ENCODE peak calls at places on chromosomes 3 and 15, in five cellular contexts. T is HFFc6; E is GM13976; A is neural crest cell; W is CD4-positive, alpha-beta T cell. J is an unnamed sample.

GRCh38 chr15:32029409-32029861 is 880 bp upstream of the CHRNA7 start:
- DNase-seq in W (no peak), A (peak; percentile 62), E (no peak), T (no peak), J (no peak)

GRCh38 chr15:62492900-62493299 is 327.8 kb upstream of the C2CD4B start:
- DNase-seq in A (no peak), T (no peak), W (no peak), E (no peak), J (no peak)

GRCh38 chr3:73592154-73592877 is 32.4 kb downstream of the PDZRN3 start:
- DNase-seq in A (no peak), E (no peak), T (no peak), W (no peak), J (no peak)

GRCh38 chr3:47781326-47781684 is 388 bp downstream of the SMARCC1 start:
- DNase-seq in T (no peak), W (peak; percentile 37), A (peak; percentile 54), E (peak; percentile 76), J (peak; percentile 46)

GRCh38 chr3:66527253-66527652 is 26.4 kb upstream of the LRIG1 start:
- DNase-seq in A (no peak), E (no peak), T (no peak), W (no peak), J (no peak)

GRCh38 chr3:56835626-56836025 is 33.9 kb upstream of the ARHGEF3 start:
- DNase-seq in A (no peak), E (no peak), T (peak; percentile 33), W (no peak), J (no peak)

GRCh38 chr15:55496716-55497115 is 11.3 kb downstream of the DNAAF4 start:
- DNase-seq in T (no peak), W (no peak), E (no peak), A (no peak), J (no peak)

GRCh38 chr3:183745300-183746098 is 47.9 kb downstream of the YEATS2 start:
- DNase-seq in A (no peak), W (no peak), T (peak; percentile 3), E (no peak), J (no peak)

GRCh38 chr3:195508185-195508584 is 34.9 kb downstream of the PPP1R2 start:
- DNase-seq in E (no peak), T (no peak), W (no peak), A (no peak), J (no peak)

GRCh38 chr15:38128389-38128788 is 124.2 kb upstream of the SPRED1 start:
- DNase-seq in A (no peak), T (no peak), W (no peak), E (no peak), J (no peak)

GRCh38 chr3:184003187-184003967 is 14.3 kb downstream of the ABCC5 start:
- DNase-seq in W (no peak), A (no peak), T (peak; percentile 70), E (no peak), J (no peak)

GRCh38 chr15:60570936-60571530 is 92.1 kb upstream of the ICE2 start:
- DNase-seq in A (no peak), W (no peak), T (no peak), E (no peak), J (no peak)

GRCh38 chr3:39383190-39383912 is at the start of gene SLC25A38:
- DNase-seq in W (peak; percentile 65), A (peak; percentile 56), T (peak; percentile 78), E (peak; percentile 88), J (peak; percentile 46)

GRCh38 chr3:54159917-54160316 is 37.6 kb downstream of the CACNA2D3 start:
- DNase-seq in T (no peak), A (no peak), W (no peak), E (no peak), J (no peak)

GRCh38 chr3:184727357-184728060 is 15.6 kb upstream of the MAGEF1 start:
- DNase-seq in A (peak; percentile 58), T (peak; percentile 31), W (peak; percentile 12), E (peak; percentile 81), J (peak; percentile 47)

GRCh38 chr3:182309120-182309519 is 484.2 kb upstream of the ATP11B start:
- DNase-seq in A (no peak), T (no peak), E (no peak), W (no peak), J (no peak)

GRCh38 chr3:136955813-136956212 is 2.0 kb upstream of the IL20RB start:
- DNase-seq in E (no peak), W (no peak), A (no peak), T (peak; percentile 89), J (no peak)

GRCh38 chr3:157201648-157202278 is 41.8 kb upstream of the CCNL1 start:
- DNase-seq in W (no peak), E (peak; percentile 63), A (no peak), T (peak; percentile 44), J (no peak)

GRCh38 chr3:169722715-169723114 is 42.1 kb downstream of the TERC start:
- DNase-seq in E (no peak), T (no peak), A (no peak), W (no peak), J (no peak)

GRCh38 chr15:38253448-38253847 is 812 bp downstream of the SPRED1 start:
- DNase-seq in T (peak; percentile 69), A (no peak), E (no peak), W (no peak), J (no peak)

GRCh38 chr3:57654214-57654613 is 38.7 kb downstream of the DENND6A start:
- DNase-seq in A (no peak), E (no peak), T (no peak), W (no peak), J (no peak)

GRCh38 chr3:160413613-160414248 is 14.3 kb downstream of the SMC4 start:
- DNase-seq in A (peak; percentile 63), E (peak; percentile 55), T (peak; percentile 71), W (peak; percentile 41), J (no peak)

GRCh38 chr15:40500584-40501330 is 30.0 kb downstream of the CHST14 start:
- DNase-seq in W (no peak), A (no peak), T (peak; percentile 33), E (no peak), J (no peak)

GRCh38 chr15:74497584-74497983 is 36.6 kb upstream of the UBL7 start:
- DNase-seq in T (no peak), A (no peak), W (no peak), E (no peak), J (no peak)

GRCh38 chr3:149343951-149344350 is 10.5 kb upstream of the TM4SF18 start:
- DNase-seq in A (no peak), T (no peak), E (no peak), W (no peak), J (no peak)

GRCh38 chr3:126308394-126309125 is 48.6 kb downstream of the KLF15 start:
- DNase-seq in W (no peak), E (no peak), T (no peak), A (no peak), J (no peak)

GRCh38 chr3:195007794-195008193 is 263.2 kb downstream of the XXYLT1 start:
- DNase-seq in T (no peak), E (no peak), A (no peak), W (no peak), J (no peak)

GRCh38 chr3:184738982-184739381 is 27.1 kb upstream of the MAGEF1 start:
- DNase-seq in W (no peak), A (no peak), E (no peak), T (no peak), J (no peak)

GRCh38 chr3:180466401-180467005 is 135.5 kb upstream of the TTC14 start:
- DNase-seq in A (no peak), E (no peak), W (no peak), T (no peak), J (no peak)

GRCh38 chr15:64749999-64750657 is 25.3 kb downstream of the RBPMS2 start:
- DNase-seq in A (no peak), T (no peak), W (no peak), E (no peak), J (no peak)
- TF ChIP-seq CTCF in A (no peak), T (peak; percentile 20), W (no peak), E (no peak), J (no peak)

DNA sequence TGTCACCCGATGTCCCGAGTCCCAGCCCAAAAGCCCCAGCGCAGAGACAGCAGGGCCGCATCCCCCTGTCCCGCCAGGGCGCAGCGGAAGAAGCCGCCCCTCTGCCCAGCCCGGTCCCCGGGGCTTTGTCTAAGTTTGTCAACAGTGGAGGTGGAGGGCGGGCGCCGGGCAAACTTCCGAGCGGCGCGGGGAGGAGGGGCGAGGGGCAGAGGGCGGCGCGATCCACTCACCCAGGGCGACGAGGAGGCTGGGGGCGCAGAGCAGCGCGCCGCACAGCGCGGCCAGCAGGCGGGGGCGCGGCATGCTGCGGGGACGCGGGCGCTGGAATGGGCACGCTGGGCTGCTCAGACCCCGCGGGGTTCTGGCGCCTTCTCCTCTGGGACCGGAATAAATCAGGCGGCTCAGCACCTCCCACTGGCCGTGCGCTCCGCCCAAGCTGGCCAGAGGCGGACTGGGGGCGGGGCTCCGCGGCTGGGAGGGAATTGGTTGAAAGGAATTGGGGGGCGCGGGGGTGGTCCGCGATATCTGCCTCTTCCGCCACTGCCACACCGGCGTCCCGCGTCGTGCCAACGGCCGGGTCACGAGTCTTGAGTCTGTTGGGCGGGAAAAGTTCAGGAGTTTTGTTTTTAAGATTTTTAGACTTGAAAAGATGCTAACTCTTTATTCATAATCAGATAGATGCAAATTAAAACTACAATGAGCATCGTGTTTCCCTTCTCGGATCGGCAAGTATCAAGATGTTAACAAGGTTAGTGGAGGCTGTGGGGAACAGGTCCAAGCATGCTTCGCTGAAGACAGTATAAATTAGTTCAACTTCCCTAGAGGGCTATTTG is at the start of gene MFGE8:
- DNase-seq in W (peak; percentile 56), A (peak; percentile 81), T (peak; percentile 71), E (peak; percentile 83), J (peak; percentile 64)
- TF ChIP-seq CTCF in W (peak; percentile 41), A (no peak), T (peak; percentile 58), E (no peak), J (no peak)

DNA sequence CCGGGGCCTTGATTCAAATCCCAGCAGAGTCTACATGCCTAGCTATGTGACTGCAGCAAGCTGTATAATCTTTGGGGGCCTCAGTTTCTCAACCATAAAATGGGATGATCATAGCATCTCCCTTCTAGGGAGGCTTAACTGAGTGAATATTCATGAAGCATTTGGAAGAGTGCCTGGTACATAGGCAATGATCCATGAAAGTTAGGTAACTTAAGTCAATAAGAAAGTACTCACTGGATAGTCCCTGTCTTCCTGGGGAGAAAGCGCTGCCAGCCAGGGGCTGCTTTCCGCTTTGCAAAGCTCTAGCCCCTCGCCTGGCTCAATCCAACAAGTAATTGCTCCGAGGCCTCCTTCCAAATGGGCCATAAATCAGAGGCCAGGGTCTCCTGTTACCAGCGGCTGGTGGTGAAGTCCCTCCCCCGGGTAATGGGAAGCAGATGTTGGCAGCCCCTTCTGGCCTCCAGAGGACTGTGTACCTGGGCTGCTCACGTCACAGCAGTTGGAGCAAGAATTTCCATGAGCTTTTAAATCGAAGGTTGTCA is 521.9 kb upstream of the PROK2 start:
- DNase-seq in T (no peak), E (no peak), W (no peak), A (no peak), J (no peak)
- TF ChIP-seq CTCF in T (no peak), E (no peak), W (no peak), A (no peak), J (no peak)

DNA sequence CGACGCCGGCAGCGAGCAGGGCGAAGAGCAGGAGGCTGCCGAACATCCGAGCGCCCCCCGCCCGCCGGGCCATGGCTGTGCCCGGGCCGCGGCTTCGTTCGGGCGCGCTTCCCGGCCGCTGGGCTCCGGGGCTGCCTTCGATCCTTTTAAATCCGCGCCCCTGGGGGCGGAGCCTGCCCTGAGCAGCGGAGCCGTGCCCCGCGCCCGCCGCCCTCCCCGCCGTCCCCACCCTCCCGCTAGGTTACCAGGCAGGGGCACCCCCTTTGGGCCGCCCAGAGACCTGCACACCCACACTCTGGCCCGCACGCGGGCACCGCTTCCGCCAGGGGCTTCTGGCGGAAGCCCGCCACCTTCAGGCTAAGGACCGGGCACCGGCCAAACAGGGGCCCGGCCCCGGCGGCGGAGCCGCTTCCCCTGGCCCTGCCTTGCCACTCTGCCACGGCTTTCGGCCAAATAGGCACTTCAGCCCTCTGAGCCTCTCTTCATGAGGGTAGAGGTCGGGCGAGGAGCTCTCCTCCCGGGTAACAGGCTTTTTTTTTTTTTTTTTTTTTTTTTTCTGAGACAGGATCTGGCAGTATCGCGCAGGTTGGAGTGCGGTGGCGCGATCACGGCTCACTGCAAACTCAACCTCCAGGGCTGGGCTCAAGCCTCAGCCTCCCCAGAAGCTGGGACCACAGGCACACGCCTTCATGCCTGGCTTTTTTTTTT is at the start of gene NMB:
- DNase-seq in W (peak; percentile 73), E (peak; percentile 87), T (peak; percentile 59), A (peak; percentile 68), J (peak; percentile 50)
- TF ChIP-seq CTCF in W (peak; percentile 68), E (peak; percentile 27), T (peak; percentile 83), A (peak; percentile 72), J (no peak)

J was measured in omental fat pad.